ENCODE peak calls at places on chromosome 21, in eight cellular contexts. One of them, this sample, is unnamed.

GRCh38 chr21:46393941-46394818 is 64.5 kb upstream of the DIP2A start:
- ATAC-seq in right cardiac atrium: no peak
- ATAC-seq in activated T-cell treated with anti-CD3 and anti-CD28 coated beads, Interleukin-2, amount 50 U/mL, for 4 hours: no peak
- ATAC-seq in CD4-positive, CD25-positive, alpha-beta regulatory T cell: no peak
- ATAC-seq in left lung: no peak
- ATAC-seq in body of pancreas: no peak
- ATAC-seq in effector memory CD8-positive, alpha-beta T cell: peak; percentile 86
- ATAC-seq in pancreas: peak; percentile 24
- ATAC-seq in this sample: no peak

GRCh38 chr21:44996983-44997936 is 57.4 kb downstream of the SLX9 start:
- ATAC-seq in right cardiac atrium: no peak
- ATAC-seq in activated T-cell treated with anti-CD3 and anti-CD28 coated beads, Interleukin-2, amount 50 U/mL, for 4 hours: no peak
- ATAC-seq in pancreas: no peak
- ATAC-seq in CD4-positive, CD25-positive, alpha-beta regulatory T cell: no peak
- ATAC-seq in body of pancreas: no peak
- ATAC-seq in effector memory CD8-positive, alpha-beta T cell: no peak
- ATAC-seq in left lung: no peak
- ATAC-seq in this sample: no peak

GRCh38 chr21:39097335-39097861 is 85.9 kb downstream of the PSMG1 start:
- ATAC-seq in pancreas: peak; percentile 74
- ATAC-seq in body of pancreas: no peak
- ATAC-seq in activated T-cell treated with anti-CD3 and anti-CD28 coated beads, Interleukin-2, amount 50 U/mL, for 4 hours: no peak
- ATAC-seq in effector memory CD8-positive, alpha-beta T cell: no peak
- ATAC-seq in CD4-positive, CD25-positive, alpha-beta regulatory T cell: no peak
- ATAC-seq in left lung: peak; percentile 60
- ATAC-seq in right cardiac atrium: peak; percentile 68
- ATAC-seq in this sample: no peak

GRCh38 chr21:30714946-30715345 is 3.6 kb downstream of the KRTAP21-3 start:
- ATAC-seq in left lung: no peak
- ATAC-seq in activated T-cell treated with anti-CD3 and anti-CD28 coated beads, Interleukin-2, amount 50 U/mL, for 4 hours: no peak
- ATAC-seq in CD4-positive, CD25-positive, alpha-beta regulatory T cell: no peak
- ATAC-seq in right cardiac atrium: no peak
- ATAC-seq in body of pancreas: no peak
- ATAC-seq in effector memory CD8-positive, alpha-beta T cell: no peak
- ATAC-seq in pancreas: no peak
- ATAC-seq in this sample: no peak

GRCh38 chr21:43354666-43355065 is 72.3 kb downstream of the SIK1 start:
- ATAC-seq in activated T-cell treated with anti-CD3 and anti-CD28 coated beads, Interleukin-2, amount 50 U/mL, for 4 hours: no peak
- ATAC-seq in CD4-positive, CD25-positive, alpha-beta regulatory T cell: no peak
- ATAC-seq in right cardiac atrium: no peak
- ATAC-seq in effector memory CD8-positive, alpha-beta T cell: no peak
- ATAC-seq in left lung: no peak
- ATAC-seq in body of pancreas: no peak
- ATAC-seq in pancreas: no peak
- ATAC-seq in this sample: no peak

GRCh38 chr21:36909901-36910561 is 56.4 kb downstream of the HLCS start:
- ATAC-seq in CD4-positive, CD25-positive, alpha-beta regulatory T cell: peak; percentile 75
- ATAC-seq in right cardiac atrium: no peak
- ATAC-seq in activated T-cell treated with anti-CD3 and anti-CD28 coated beads, Interleukin-2, amount 50 U/mL, for 4 hours: peak; percentile 83
- ATAC-seq in body of pancreas: no peak
- ATAC-seq in pancreas: peak; percentile 26
- ATAC-seq in left lung: peak; percentile 86
- ATAC-seq in effector memory CD8-positive, alpha-beta T cell: no peak
- ATAC-seq in this sample: peak; percentile 87

GRCh38 chr21:45532826-45533730 is 9.2 kb downstream of the SLC19A1 start:
- ATAC-seq in body of pancreas: no peak
- ATAC-seq in effector memory CD8-positive, alpha-beta T cell: no peak
- ATAC-seq in CD4-positive, CD25-positive, alpha-beta regulatory T cell: peak; percentile 36
- ATAC-seq in pancreas: peak; percentile 32
- ATAC-seq in activated T-cell treated with anti-CD3 and anti-CD28 coated beads, Interleukin-2, amount 50 U/mL, for 4 hours: no peak
- ATAC-seq in left lung: peak; percentile 6
- ATAC-seq in right cardiac atrium: no peak
- ATAC-seq in this sample: peak; percentile 16

GRCh38 chr21:15121097-15121654 is 56.4 kb upstream of the NRIP1 start:
- ATAC-seq in body of pancreas: no peak
- ATAC-seq in left lung: peak; percentile 74
- ATAC-seq in CD4-positive, CD25-positive, alpha-beta regulatory T cell: no peak
- ATAC-seq in activated T-cell treated with anti-CD3 and anti-CD28 coated beads, Interleukin-2, amount 50 U/mL, for 4 hours: no peak
- ATAC-seq in right cardiac atrium: no peak
- ATAC-seq in effector memory CD8-positive, alpha-beta T cell: no peak
- ATAC-seq in pancreas: peak; percentile 61
- ATAC-seq in this sample: no peak

GRCh38 chr21:38476385-38476784 is 21.9 kb downstream of the ERG start:
- ATAC-seq in pancreas: no peak
- ATAC-seq in left lung: peak; percentile 52
- ATAC-seq in activated T-cell treated with anti-CD3 and anti-CD28 coated beads, Interleukin-2, amount 50 U/mL, for 4 hours: no peak
- ATAC-seq in body of pancreas: peak; percentile 18
- ATAC-seq in right cardiac atrium: peak; percentile 74
- ATAC-seq in effector memory CD8-positive, alpha-beta T cell: no peak
- ATAC-seq in CD4-positive, CD25-positive, alpha-beta regulatory T cell: no peak
- ATAC-seq in this sample: no peak

GRCh38 chr21:31236528-31236927 is 107.5 kb downstream of the TIAM1 start:
- ATAC-seq in body of pancreas: no peak
- ATAC-seq in pancreas: no peak
- ATAC-seq in activated T-cell treated with anti-CD3 and anti-CD28 coated beads, Interleukin-2, amount 50 U/mL, for 4 hours: peak; percentile 62
- ATAC-seq in right cardiac atrium: no peak
- ATAC-seq in effector memory CD8-positive, alpha-beta T cell: peak; percentile 56
- ATAC-seq in CD4-positive, CD25-positive, alpha-beta regulatory T cell: peak; percentile 37
- ATAC-seq in left lung: no peak
- ATAC-seq in this sample: peak; percentile 84

This sample was measured in activated T-helper 17 cell treated with anti-CD3 and anti-CD28 coated beads, Interleukin-2, amount 50 U/mL, for 72 hours.